ENCODE peak calls at places on chromosomes 6 and 20, in seven cellular contexts. N is HL-60, J is T-helper 9 cell, D is adrenal gland, E is breast epithelium, B is NAMALWA, T is MV-4-11. R is an unnamed sample.

GRCh38 chr6:108733706-108734105 is 114.5 kb upstream of the ARMC2 start:
- DNase-seq in T (no peak), E (no peak), N (no peak), B (no peak), J (no peak), D (no peak), R (no peak)

GRCh38 chr6:134422426-134423231 is 104.7 kb upstream of the SGK1 start:
- DNase-seq in E (no peak), B (no peak), D (no peak), J (no peak), N (no peak), T (peak; percentile 96), R (no peak)

GRCh38 chr6:67870321-67870720 is 764.8 kb upstream of the ADGRB3 start:
- DNase-seq in T (no peak), E (no peak), B (no peak), D (no peak), N (no peak), J (no peak), R (no peak)

GRCh38 chr6:33979750-33980149 is 166.1 kb downstream of the GRM4 start:
- DNase-seq in B (no peak), T (no peak), J (no peak), D (no peak), N (no peak), E (no peak), R (no peak)

GRCh38 chr20:1617055-1617454 is 2.8 kb downstream of the SIRPB1 start:
- DNase-seq in N (no peak), D (no peak), E (no peak), J (no peak), B (peak; percentile 12), T (no peak), R (no peak)

GRCh38 chr6:166433096-166433495 is 50.4 kb upstream of the MPC1 start:
- DNase-seq in N (no peak), J (no peak), B (no peak), E (no peak), T (no peak), D (no peak), R (no peak)

GRCh38 chr20:47929368-47930115 is 144.3 kb upstream of the SULF2 start:
- DNase-seq in E (no peak), T (no peak), J (no peak), B (no peak), D (peak; percentile 20), N (no peak), R (no peak)

GRCh38 chr6:160790028-160790792 is 88.2 kb downstream of the PLG start:
- DNase-seq in E (no peak), D (peak; percentile 5), B (peak; percentile 41), T (no peak), N (no peak), J (no peak), R (no peak)

GRCh38 chr20:62955519-62956386 is 3.2 kb downstream of the SLC17A9 start:
- DNase-seq in B (no peak), N (no peak), J (no peak), E (no peak), T (no peak), D (no peak), R (no peak)

GRCh38 chr6:111743859-111744692 is 129.2 kb downstream of the FYN start:
- DNase-seq in B (no peak), J (no peak), D (no peak), E (no peak), N (no peak), T (no peak), R (peak; percentile 60)

GRCh38 chr20:36632487-36633284 is 13.3 kb downstream of the SLA2 start:
- DNase-seq in E (no peak), B (no peak), D (no peak), N (no peak), T (no peak), J (no peak), R (no peak)

GRCh38 chr6:33947047-33947446 is 143.2 kb upstream of the MLN start:
- DNase-seq in B (no peak), N (no peak), D (no peak), E (no peak), J (no peak), T (no peak), R (no peak)

GRCh38 chr20:53578492-53579222 is 15.0 kb downstream of the ZNF217 start:
- DNase-seq in J (peak; percentile 47), B (peak; percentile 94), N (peak; percentile 76), E (no peak), D (peak; percentile 79), T (peak; percentile 87), R (no peak)

GRCh38 chr6:166619912-166620311 is 7.1 kb downstream of the RPS6KA2 start:
- DNase-seq in D (no peak), E (peak; percentile 75), B (no peak), T (no peak), N (no peak), J (no peak), R (no peak)

GRCh38 chr6:108850669-108851467 is 2.6 kb downstream of the ARMC2 start:
- DNase-seq in J (no peak), T (peak; percentile 20), E (no peak), D (peak; percentile 85), N (peak; percentile 56), B (no peak), R (peak; percentile 60)

GRCh38 chr20:51457281-51457932 is 85.1 kb downstream of the NFATC2 start:
- DNase-seq in B (no peak), T (no peak), D (peak; percentile 56), E (peak; percentile 34), J (no peak), N (peak; percentile 72), R (peak; percentile 77)

GRCh38 chr6:88365230-88365629 is 199.1 kb upstream of the CNR1 start:
- DNase-seq in T (no peak), D (no peak), B (no peak), N (no peak), E (no peak), J (no peak), R (no peak)

GRCh38 chr6:166313255-166314070 is 5.3 kb upstream of the PRR18 start:
- DNase-seq in J (no peak), D (peak; percentile 49), E (no peak), N (no peak), T (peak; percentile 69), B (peak; percentile 76), R (no peak)

GRCh38 chr20:61254881-61255589 is 3.0 kb downstream of the CDH4 start:
- DNase-seq in D (no peak), T (no peak), N (no peak), J (no peak), E (no peak), B (no peak), R (no peak)

GRCh38 chr20:4261333-4262284 is 246.3 kb upstream of the RNF24 start:
- DNase-seq in E (no peak), N (no peak), D (no peak), B (no peak), J (no peak), T (no peak), R (no peak)

GRCh38 chr20:60003776-60004175 is 45.6 kb downstream of the CDH26 start:
- DNase-seq in J (no peak), E (no peak), B (no peak), T (no peak), N (no peak), D (no peak), R (no peak)

GRCh38 chr6:105326216-105326615 is 76.7 kb downstream of the PREP start:
- DNase-seq in T (peak; percentile 26), E (peak; percentile 60), B (no peak), D (no peak), N (no peak), J (no peak), R (no peak)

GRCh38 chr6:119110601-119111548 is 32.4 kb upstream of the FAM184A start:
- DNase-seq in N (peak; percentile 17), T (peak; percentile 43), D (peak; percentile 56), J (peak; percentile 11), B (peak; percentile 81), E (peak; percentile 23), R (no peak)

GRCh38 chr6:131949909-131950766 is 1.0 kb downstream of the CCN2 start:
- DNase-seq in B (no peak), T (no peak), N (no peak), D (peak; percentile 55), E (peak; percentile 81), J (no peak), R (peak; percentile 78)

GRCh38 chr20:25017257-25017803 is 24.8 kb upstream of the APMAP start:
- DNase-seq in D (no peak), J (no peak), E (peak; percentile 94), T (no peak), B (no peak), N (no peak), R (peak; percentile 17)